ENCODE peak calls at places on chromosomes 7 and 10, in ten cellular contexts. X is amygdala; C is stimulated activated CD4-positive, alpha-beta T cell treated with anti-CD3 and anti-CD28 coated beads, Interleukin-15, amount 100 ng/mL, for 24 hours; M is cardiac septum; B is activated CD8-positive, alpha-beta memory T cell treated with anti-CD3 and anti-CD28 coated beads, Interleukin-2, amount 50 U/mL, for 48 hours; Y is HEK293T; Z is stimulated activated naive B cell treated with anti-CD40 and anti-IgM and Interleukin-4, amounts not matched to agents 10 μg/mL and 1 μg/mL and 100 μg/mL, for 72 hours; U is T-cell; G is ELR; L is nephron progenitor cell. I is an unnamed sample.

GRCh38 chr7:133331861-133332260 is 79.0 kb downstream of the EXOC4 start:
- DNase-seq in X (no peak), C (no peak), M (no peak), B (no peak), Y (no peak), Z (no peak), U (no peak), G (no peak), L (no peak), I (peak; percentile 40)

GRCh38 chr7:76008156-76008687 is 13.8 kb upstream of the TMEM120A start:
- DNase-seq in X (no peak), C (peak; percentile 20), M (no peak), B (no peak), Y (no peak), Z (peak; percentile 55), U (no peak), G (no peak), L (no peak), I (no peak)

GRCh38 chr10:125407000-125407502 is 246.7 kb upstream of the CTBP2 start:
- DNase-seq in X (no peak), C (no peak), M (no peak), B (no peak), Y (no peak), Z (no peak), U (no peak), G (peak; percentile 80), L (no peak), I (peak; percentile 45)

GRCh38 chr10:103451091-103451801 is 924 bp downstream of the CALHM2 start:
- DNase-seq in X (no peak), C (peak; percentile 65), M (no peak), B (peak; percentile 76), Y (no peak), Z (no peak), U (peak; percentile 52), G (peak; percentile 77), L (no peak), I (no peak)

GRCh38 chr10:3639546-3639945 is 145.5 kb downstream of the KLF6 start:
- DNase-seq in X (no peak), C (no peak), M (no peak), B (no peak), Y (no peak), Z (no peak), U (no peak), G (no peak), L (no peak), I (no peak)

GRCh38 chr10:101601541-101601940 is 13.4 kb downstream of the DPCD start:
- DNase-seq in X (no peak), C (no peak), M (no peak), B (no peak), Y (no peak), Z (no peak), U (no peak), G (no peak), L (no peak), I (no peak)

GRCh38 chr10:15871823-15872222 is 11.5 kb upstream of the MINDY3 start:
- DNase-seq in X (no peak), C (no peak), M (no peak), B (no peak), Y (no peak), Z (no peak), U (no peak), G (no peak), L (no peak), I (no peak)

GRCh38 chr10:13865758-13866491 is 279.2 kb downstream of the PRPF18 start:
- DNase-seq in X (no peak), C (no peak), M (peak; percentile 69), B (no peak), Y (no peak), Z (no peak), U (no peak), G (peak; percentile 97), L (no peak), I (peak; percentile 73)

GRCh38 chr10:6034371-6034770 is 27.8 kb downstream of the IL2RA start:
- DNase-seq in X (no peak), C (no peak), M (no peak), B (no peak), Y (no peak), Z (no peak), U (no peak), G (no peak), L (no peak), I (no peak)

GRCh38 chr7:35736725-35737124 is 41.8 kb upstream of the HERPUD2 start:
- DNase-seq in X (no peak), C (no peak), M (no peak), B (no peak), Y (no peak), Z (no peak), U (no peak), G (peak; percentile 18), L (no peak), I (no peak)

GRCh38 chr10:17023386-17024298 is 106.0 kb downstream of the CUBN start:
- DNase-seq in X (no peak), C (peak; percentile 82), M (no peak), B (peak; percentile 62), Y (no peak), Z (peak; percentile 71), U (peak; percentile 78), G (peak; percentile 100), L (no peak), I (peak; percentile 99)

GRCh38 chr7:73519867-73520672 is 2.0 kb downstream of the BAZ1B start:
- DNase-seq in X (no peak), C (peak; percentile 36), M (no peak), B (no peak), Y (no peak), Z (no peak), U (peak; percentile 18), G (peak; percentile 13), L (no peak), I (peak; percentile 17)

GRCh38 chr7:120185940-120186682 is 86.9 kb upstream of the KCND2 start:
- DNase-seq in X (no peak), C (no peak), M (no peak), B (no peak), Y (no peak), Z (no peak), U (no peak), G (no peak), L (no peak), I (no peak)

GRCh38 chr10:132808247-132808567 is 22.3 kb upstream of the NKX6-2 start:
- DNase-seq in X (no peak), C (no peak), M (peak; percentile 57), B (no peak), Y (no peak), Z (no peak), U (no peak), G (no peak), L (no peak), I (no peak)

GRCh38 chr10:3136763-3137611 is 35.6 kb downstream of the PITRM1 start:
- DNase-seq in X (peak; percentile 40), C (no peak), M (no peak), B (no peak), Y (no peak), Z (no peak), U (no peak), G (peak; percentile 58), L (no peak), I (peak; percentile 16)